ENCODE peak calls at places on chromosomes 5 and 9, in six cellular contexts. One of them, this sample, is unnamed.

GRCh38 chr5:98483301-98483700 is 290.2 kb upstream of the RGMB start:
- DNase-seq in nephron progenitor cell: no peak
- DNase-seq in heart left ventricle: no peak
- DNase-seq in Calu3: no peak
- DNase-seq in CD8-positive, alpha-beta T cell: no peak
- DNase-seq in adrenal gland: no peak
- DNase-seq in this sample: no peak

GRCh38 chr5:141692919-141693848 is 11.2 kb upstream of the ARAP3 start:
- DNase-seq in Calu3: no peak
- DNase-seq in CD8-positive, alpha-beta T cell: peak
- DNase-seq in adrenal gland: no peak
- DNase-seq in nephron progenitor cell: no peak
- DNase-seq in heart left ventricle: no peak
- DNase-seq in this sample: no peak

GRCh38 chr9:5621327-5621726 is 7.6 kb upstream of the RIC1 start:
- DNase-seq in Calu3: peak
- DNase-seq in nephron progenitor cell: no peak
- DNase-seq in adrenal gland: no peak
- DNase-seq in CD8-positive, alpha-beta T cell: no peak
- DNase-seq in heart left ventricle: no peak
- DNase-seq in this sample: no peak

GRCh38 chr5:65102826-65103673 is 334.3 kb downstream of the CWC27 start:
- DNase-seq in adrenal gland: peak
- DNase-seq in CD8-positive, alpha-beta T cell: peak
- DNase-seq in Calu3: peak
- DNase-seq in heart left ventricle: peak
- DNase-seq in nephron progenitor cell: no peak
- DNase-seq in this sample: peak

GRCh38 chr9:34185778-34186551 is 7.1 kb downstream of the UBAP1 start:
- DNase-seq in nephron progenitor cell: no peak
- DNase-seq in heart left ventricle: peak
- DNase-seq in adrenal gland: peak
- DNase-seq in CD8-positive, alpha-beta T cell: no peak
- DNase-seq in Calu3: peak
- DNase-seq in this sample: no peak

GRCh38 chr9:131817627-131818026 is 77.8 kb upstream of the RAPGEF1 start:
- DNase-seq in CD8-positive, alpha-beta T cell: no peak
- DNase-seq in nephron progenitor cell: no peak
- DNase-seq in heart left ventricle: no peak
- DNase-seq in Calu3: no peak
- DNase-seq in adrenal gland: no peak
- DNase-seq in this sample: no peak

GRCh38 chr5:174251305-174251704 is 205.8 kb downstream of the NSG2 start:
- DNase-seq in adrenal gland: no peak
- DNase-seq in Calu3: no peak
- DNase-seq in CD8-positive, alpha-beta T cell: no peak
- DNase-seq in nephron progenitor cell: no peak
- DNase-seq in heart left ventricle: no peak
- DNase-seq in this sample: no peak

GRCh38 chr5:157870837-157871834 is 12.2 kb upstream of the CLINT1 start:
- DNase-seq in heart left ventricle: no peak
- DNase-seq in Calu3: peak
- DNase-seq in adrenal gland: no peak
- DNase-seq in nephron progenitor cell: no peak
- DNase-seq in CD8-positive, alpha-beta T cell: no peak
- DNase-seq in this sample: no peak

GRCh38 chr5:128681764-128682664 is 144.0 kb upstream of the FBN2 start:
- DNase-seq in nephron progenitor cell: no peak
- DNase-seq in CD8-positive, alpha-beta T cell: no peak
- DNase-seq in Calu3: peak
- DNase-seq in heart left ventricle: no peak
- DNase-seq in adrenal gland: no peak
- DNase-seq in this sample: no peak

GRCh38 chr5:6556089-6556801 is 76.6 kb downstream of the NSUN2 start:
- DNase-seq in Calu3: no peak
- DNase-seq in adrenal gland: no peak
- DNase-seq in nephron progenitor cell: no peak
- DNase-seq in CD8-positive, alpha-beta T cell: no peak
- DNase-seq in heart left ventricle: no peak
- DNase-seq in this sample: no peak

GRCh38 chr9:4713849-4714248 is 27.2 kb downstream of the AK3 start:
- DNase-seq in adrenal gland: no peak
- DNase-seq in Calu3: no peak
- DNase-seq in CD8-positive, alpha-beta T cell: no peak
- DNase-seq in heart left ventricle: no peak
- DNase-seq in nephron progenitor cell: no peak
- DNase-seq in this sample: no peak

GRCh38 chr5:181121675-181122561 is 9.1 kb downstream of the OR2V1 start:
- DNase-seq in Calu3: no peak
- DNase-seq in heart left ventricle: peak
- DNase-seq in CD8-positive, alpha-beta T cell: no peak
- DNase-seq in nephron progenitor cell: no peak
- DNase-seq in adrenal gland: peak
- DNase-seq in this sample: no peak

GRCh38 chr9:127877566-127877998 is at the start of gene AK1:
- DNase-seq in nephron progenitor cell: peak
- DNase-seq in Calu3: peak
- DNase-seq in heart left ventricle: peak
- DNase-seq in CD8-positive, alpha-beta T cell: no peak
- DNase-seq in adrenal gland: peak
- DNase-seq in this sample: no peak

GRCh38 chr9:101738566-101739183 is at the start of gene GRIN3A:
- DNase-seq in nephron progenitor cell: peak
- DNase-seq in Calu3: peak
- DNase-seq in heart left ventricle: peak
- DNase-seq in CD8-positive, alpha-beta T cell: no peak
- DNase-seq in adrenal gland: no peak
- DNase-seq in this sample: no peak

GRCh38 chr5:14595189-14595588 is 13.6 kb downstream of the OTULINL start:
- DNase-seq in Calu3: no peak
- DNase-seq in heart left ventricle: no peak
- DNase-seq in nephron progenitor cell: no peak
- DNase-seq in CD8-positive, alpha-beta T cell: peak
- DNase-seq in adrenal gland: no peak
- DNase-seq in this sample: no peak

GRCh38 chr5:77129386-77129785 is 42.3 kb upstream of the ZBED3 start:
- DNase-seq in CD8-positive, alpha-beta T cell: peak
- DNase-seq in heart left ventricle: no peak
- DNase-seq in nephron progenitor cell: peak
- DNase-seq in adrenal gland: no peak
- DNase-seq in Calu3: peak
- DNase-seq in this sample: no peak

GRCh38 chr9:129068110-129068509 is 12.8 kb upstream of the DOLPP1 start:
- DNase-seq in Calu3: no peak
- DNase-seq in nephron progenitor cell: no peak
- DNase-seq in heart left ventricle: no peak
- DNase-seq in CD8-positive, alpha-beta T cell: no peak
- DNase-seq in adrenal gland: no peak
- DNase-seq in this sample: no peak

GRCh38 chr9:99779277-99779676 is 42.4 kb upstream of the NR4A3 start:
- DNase-seq in nephron progenitor cell: no peak
- DNase-seq in adrenal gland: no peak
- DNase-seq in Calu3: no peak
- DNase-seq in CD8-positive, alpha-beta T cell: no peak
- DNase-seq in heart left ventricle: no peak
- DNase-seq in this sample: no peak

GRCh38 chr5:96381526-96381925 is 51.5 kb downstream of the PCSK1 start:
- DNase-seq in heart left ventricle: peak
- DNase-seq in adrenal gland: no peak
- DNase-seq in nephron progenitor cell: peak
- DNase-seq in CD8-positive, alpha-beta T cell: no peak
- DNase-seq in Calu3: no peak
- DNase-seq in this sample: no peak

GRCh38 chr5:156675402-156675801 is 174.7 kb upstream of the PPP1R2B start:
- DNase-seq in CD8-positive, alpha-beta T cell: no peak
- DNase-seq in Calu3: no peak
- DNase-seq in nephron progenitor cell: no peak
- DNase-seq in adrenal gland: no peak
- DNase-seq in heart left ventricle: no peak
- DNase-seq in this sample: no peak

GRCh38 chr5:115888027-115888426 is 46.3 kb downstream of the AP3S1 start:
- DNase-seq in adrenal gland: no peak
- DNase-seq in nephron progenitor cell: no peak
- DNase-seq in heart left ventricle: no peak
- DNase-seq in CD8-positive, alpha-beta T cell: no peak
- DNase-seq in Calu3: no peak
- DNase-seq in this sample: no peak
- TF ChIP-seq CTCF in adrenal gland: peak
- TF ChIP-seq CTCF in nephron progenitor cell: no peak
- TF ChIP-seq CTCF in heart left ventricle: peak
- TF ChIP-seq CTCF in CD8-positive, alpha-beta T cell: no peak
- TF ChIP-seq CTCF in Calu3: peak
- TF ChIP-seq CTCF in this sample: no peak

GRCh38 chr9:12882430-12882829 is 107.6 kb downstream of the LURAP1L start:
- DNase-seq in adrenal gland: no peak
- DNase-seq in nephron progenitor cell: no peak
- DNase-seq in CD8-positive, alpha-beta T cell: no peak
- DNase-seq in heart left ventricle: no peak
- DNase-seq in Calu3: no peak
- DNase-seq in this sample: no peak

GRCh38 chr9:12880406-12881016 is 105.7 kb downstream of the LURAP1L start:
- DNase-seq in nephron progenitor cell: no peak
- DNase-seq in heart left ventricle: no peak
- DNase-seq in CD8-positive, alpha-beta T cell: no peak
- DNase-seq in adrenal gland: no peak
- DNase-seq in Calu3: no peak
- DNase-seq in this sample: no peak

GRCh38 chr9:12889402-12890106 is 114.7 kb downstream of the LURAP1L start:
- DNase-seq in nephron progenitor cell: no peak
- DNase-seq in heart left ventricle: no peak
- DNase-seq in CD8-positive, alpha-beta T cell: no peak
- DNase-seq in adrenal gland: no peak
- DNase-seq in Calu3: no peak
- DNase-seq in this sample: no peak

GRCh38 chr9:12884736-12885395 is 110.0 kb downstream of the LURAP1L start:
- DNase-seq in Calu3: peak
- DNase-seq in CD8-positive, alpha-beta T cell: no peak
- DNase-seq in nephron progenitor cell: no peak
- DNase-seq in adrenal gland: no peak
- DNase-seq in heart left ventricle: no peak
- DNase-seq in this sample: no peak
- TF ChIP-seq CTCF in Calu3: no peak
- TF ChIP-seq CTCF in CD8-positive, alpha-beta T cell: no peak
- TF ChIP-seq CTCF in nephron progenitor cell: peak
- TF ChIP-seq CTCF in adrenal gland: peak
- TF ChIP-seq CTCF in heart left ventricle: peak
- TF ChIP-seq CTCF in this sample: no peak

GRCh38 chr9:88782931-88783451 is 208.3 kb upstream of the S1PR3 start:
- DNase-seq in Calu3: no peak
- DNase-seq in CD8-positive, alpha-beta T cell: no peak
- DNase-seq in adrenal gland: no peak
- DNase-seq in nephron progenitor cell: no peak
- DNase-seq in heart left ventricle: no peak
- DNase-seq in this sample: no peak

GRCh38 chr9:88777498-88778312 is 213.6 kb upstream of the S1PR3 start:
- DNase-seq in CD8-positive, alpha-beta T cell: no peak
- DNase-seq in Calu3: no peak
- DNase-seq in heart left ventricle: peak
- DNase-seq in adrenal gland: peak
- DNase-seq in nephron progenitor cell: peak
- DNase-seq in this sample: no peak

GRCh38 chr9:88784960-88785359 is 206.3 kb upstream of the S1PR3 start:
- DNase-seq in Calu3: no peak
- DNase-seq in heart left ventricle: no peak
- DNase-seq in CD8-positive, alpha-beta T cell: no peak
- DNase-seq in nephron progenitor cell: no peak
- DNase-seq in adrenal gland: no peak
- DNase-seq in this sample: no peak

GRCh38 chr9:88783613-88784230 is 207.5 kb upstream of the S1PR3 start:
- DNase-seq in adrenal gland: no peak
- DNase-seq in heart left ventricle: no peak
- DNase-seq in Calu3: no peak
- DNase-seq in CD8-positive, alpha-beta T cell: no peak
- DNase-seq in nephron progenitor cell: no peak
- DNase-seq in this sample: no peak

DNA sequence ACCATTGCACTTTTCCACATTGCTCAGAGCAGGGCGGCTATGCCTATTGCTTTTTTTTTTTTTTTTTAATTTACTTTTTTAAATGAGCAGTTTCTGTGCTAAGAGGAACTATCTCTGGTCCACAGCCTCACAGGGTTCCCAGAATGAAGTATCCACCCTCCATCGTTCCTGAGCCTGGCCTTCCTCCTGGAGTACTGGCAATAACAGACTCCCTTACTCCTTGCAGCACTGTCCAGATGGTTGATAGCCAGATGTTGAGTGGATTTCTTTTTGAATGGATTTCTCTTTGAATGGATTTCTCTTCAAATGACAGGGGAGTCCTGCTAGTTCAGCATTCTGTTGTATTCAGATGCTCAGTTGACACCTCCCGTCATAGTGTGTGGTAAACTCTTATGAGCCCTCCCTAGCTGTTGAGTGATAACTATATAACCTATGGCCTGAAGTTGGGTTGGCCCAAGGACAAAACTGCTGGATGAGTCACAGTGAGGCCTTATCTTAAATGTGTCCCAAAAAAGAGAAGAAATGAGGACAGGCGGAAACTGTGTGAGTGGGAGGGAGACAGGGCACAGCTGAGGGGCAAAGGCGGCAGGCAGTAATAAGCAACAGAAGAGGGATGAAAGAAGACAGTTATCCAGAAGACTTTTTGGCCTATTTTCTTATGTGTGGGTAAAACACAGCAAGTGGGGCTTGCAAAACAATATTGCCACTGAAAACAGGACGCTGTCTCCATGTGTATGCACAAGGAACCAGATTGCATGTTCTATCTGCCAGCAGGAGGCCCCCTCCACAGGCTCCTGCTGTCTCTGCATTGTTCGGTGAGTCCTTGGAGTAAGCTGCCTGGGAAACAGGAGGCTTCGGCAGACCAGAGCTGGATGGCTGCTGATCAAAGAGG is 209.5 kb upstream of the S1PR3 start:
- DNase-seq in adrenal gland: peak
- DNase-seq in heart left ventricle: peak
- DNase-seq in nephron progenitor cell: no peak
- DNase-seq in CD8-positive, alpha-beta T cell: no peak
- DNase-seq in Calu3: no peak
- DNase-seq in this sample: no peak
- TF ChIP-seq CTCF in adrenal gland: peak
- TF ChIP-seq CTCF in heart left ventricle: peak
- TF ChIP-seq CTCF in nephron progenitor cell: peak
- TF ChIP-seq CTCF in CD8-positive, alpha-beta T cell: no peak
- TF ChIP-seq CTCF in Calu3: no peak
- TF ChIP-seq CTCF in this sample: no peak

DNA sequence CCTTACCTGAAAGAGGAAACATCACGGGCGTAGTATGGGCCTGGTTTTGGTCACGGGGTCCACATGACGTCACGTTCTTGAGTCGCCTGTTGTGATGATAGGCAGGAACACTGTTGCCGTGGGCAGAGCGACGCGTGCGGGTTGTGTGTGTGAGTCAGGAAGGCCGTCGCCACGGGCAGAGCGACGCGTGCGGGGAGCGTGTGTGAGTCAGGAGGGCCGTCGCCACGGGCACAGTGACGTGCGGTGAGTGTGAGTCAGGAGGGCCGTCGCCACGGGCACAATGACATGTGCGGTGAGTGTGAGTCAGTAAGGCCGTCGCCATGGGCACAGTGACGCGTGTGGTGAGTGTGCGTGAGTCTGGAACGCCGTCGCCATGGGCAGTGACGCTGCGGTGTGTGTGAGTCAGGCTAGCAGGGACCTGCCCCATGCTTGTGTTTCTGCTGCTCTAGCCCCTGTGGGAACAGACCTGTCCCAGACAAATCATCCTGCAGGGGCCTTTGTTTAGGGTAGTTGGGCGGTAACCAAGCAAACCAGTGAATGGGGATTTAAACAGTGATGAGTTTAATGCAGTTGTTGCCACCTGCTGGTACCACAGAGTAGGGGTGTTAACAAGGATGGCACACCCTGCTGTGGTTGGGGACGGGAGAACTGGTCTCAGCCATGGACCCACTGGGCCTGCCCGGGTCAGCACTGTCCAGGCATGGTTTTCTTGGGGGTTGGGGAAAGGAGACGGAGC is 19.8 kb downstream of the TRIP13 start:
- DNase-seq in adrenal gland: peak
- DNase-seq in heart left ventricle: no peak
- DNase-seq in nephron progenitor cell: no peak
- DNase-seq in CD8-positive, alpha-beta T cell: peak
- DNase-seq in Calu3: no peak
- DNase-seq in this sample: no peak
- TF ChIP-seq CTCF in adrenal gland: no peak
- TF ChIP-seq CTCF in heart left ventricle: no peak
- TF ChIP-seq CTCF in nephron progenitor cell: no peak
- TF ChIP-seq CTCF in CD8-positive, alpha-beta T cell: no peak
- TF ChIP-seq CTCF in Calu3: no peak
- TF ChIP-seq CTCF in this sample: no peak

This sample was measured in natural killer cell.